ENCODE peak calls at places on chromosomes 16 and 17, in four cellular contexts. J, I, F and T are unnamed samples.

GRCh38 chr17:43813386-43813785 is 19.6 kb downstream of the MPP3 start:
- DNase-seq in F (no peak), I (no peak), J (no peak), T (no peak)

GRCh38 chr17:1239210-1239609 is 31.0 kb upstream of the BHLHA9 start:
- DNase-seq in I (no peak), F (no peak), J (no peak), T (no peak)

GRCh38 chr17:52159810-52160578 is 1.5 kb upstream of the CA10 start:
- DNase-seq in F (no peak), J (no peak), I (no peak), T (peak)

GRCh38 chr16:61887903-61888302 is 148.3 kb downstream of the CDH8 start:
- DNase-seq in F (peak), I (no peak), J (no peak), T (peak)

GRCh38 chr16:51762081-51762995 is 611.3 kb upstream of the SALL1 start:
- DNase-seq in I (peak), J (peak), F (peak), T (peak)

GRCh38 chr17:9124554-9124935 is 103.2 kb downstream of the NTN1 start:
- DNase-seq in I (no peak), F (no peak), J (no peak), T (no peak)

GRCh38 chr17:28949185-28950016 is 1.9 kb downstream of the PHF12 start:
- DNase-seq in I (no peak), F (peak), J (no peak), T (peak)

GRCh38 chr16:57017251-57017650 is 27.9 kb downstream of the NLRC5 start:
- DNase-seq in I (no peak), F (no peak), J (no peak), T (no peak)

GRCh38 chr16:51773491-51773890 is 622.4 kb upstream of the SALL1 start:
- DNase-seq in F (no peak), J (no peak), I (no peak), T (no peak)

GRCh38 chr17:65062168-65062915 is 5.8 kb upstream of the GNA13 start:
- DNase-seq in I (no peak), J (no peak), F (no peak), T (no peak)

GRCh38 chr17:49520386-49521087 is 25.4 kb downstream of the NGFR start:
- DNase-seq in J (no peak), I (no peak), F (no peak), T (no peak)

GRCh38 chr16:49596699-49597291 is 223.2 kb downstream of the C16orf78 start:
- DNase-seq in J (no peak), I (peak), F (no peak), T (no peak)

GRCh38 chr17:27453466-27453865 is 2.8 kb upstream of the KSR1 start:
- DNase-seq in J (no peak), I (no peak), F (no peak), T (no peak)

GRCh38 chr16:17831330-17831729 is 360.6 kb upstream of the XYLT1 start:
- DNase-seq in F (no peak), I (no peak), J (no peak), T (no peak)

GRCh38 chr17:14805348-14805747 is 459.8 kb downstream of the PMP22 start:
- DNase-seq in F (peak), I (no peak), J (no peak), T (no peak)

GRCh38 chr17:21549107-21549687 is 143.1 kb upstream of the KCNJ18 start:
- DNase-seq in F (no peak), I (no peak), J (peak), T (no peak)

GRCh38 chr17:62840871-62841270 is 32.8 kb upstream of the MARCHF10 start:
- DNase-seq in F (no peak), I (no peak), J (no peak), T (no peak)

GRCh38 chr17:64491034-64491860 is 5.6 kb downstream of the POLG2 start:
- DNase-seq in J (no peak), I (no peak), F (peak), T (peak)

GRCh38 chr17:28230011-28230410 is 89.0 kb upstream of the TMEM97 start:
- DNase-seq in I (no peak), J (no peak), F (no peak), T (no peak)

GRCh38 chr17:51500454-51500853 is 240.1 kb downstream of the UTP18 start:
- DNase-seq in F (no peak), J (no peak), I (no peak), T (no peak)

GRCh38 chr17:1779571-1780074 is 17.8 kb downstream of the SERPINF1 start:
- DNase-seq in I (peak), J (peak), F (no peak), T (peak)

GRCh38 chr17:45162022-45162687 is 480 bp downstream of the HEXIM2 start:
- DNase-seq in J (no peak), I (no peak), F (no peak), T (no peak)

GRCh38 chr16:50265260-50265659 is 1.1 kb upstream of the ADCY7 start:
- DNase-seq in J (no peak), F (peak), I (no peak), T (no peak)

GRCh38 chr17:16439303-16439791 is 24.0 kb downstream of the TRPV2 start:
- DNase-seq in J (no peak), F (peak), I (no peak), T (peak)

GRCh38 chr17:34098712-34099111 is 156.4 kb upstream of the CCL2 start:
- DNase-seq in I (no peak), F (no peak), J (no peak), T (no peak)

GRCh38 chr16:69324013-69324531 is 6.3 kb downstream of the PDF start:
- DNase-seq in I (no peak), J (no peak), F (no peak), T (no peak)

GRCh38 chr16:57091200-57091989 is 988 bp upstream of the CPNE2 start:
- DNase-seq in I (no peak), J (no peak), F (peak), T (no peak)

GRCh38 chr17:29826045-29826692 is 103.9 kb downstream of the SSH2 start:
- DNase-seq in J (no peak), I (no peak), F (no peak), T (no peak)

GRCh38 chr16:3023415-3023668 is 400 bp downstream of the HCFC1R1 start:
- DNase-seq in J (peak), I (no peak), F (no peak), T (no peak)

GRCh38 chr16:4917117-4917516 is 19.8 kb downstream of the PPL start:
- DNase-seq in F (no peak), J (no peak), I (peak), T (no peak)

GRCh38 chr16:3904875-3905274 is 24.4 kb upstream of the CREBBP start:
- DNase-seq in F (no peak), J (no peak), I (no peak), T (no peak)

GRCh38 chr16:81778861-81779539 is at the start of gene PLCG2:
- DNase-seq in I (no peak), F (peak), J (no peak), T (peak)

GRCh38 chr16:76488065-76488417 is 210.8 kb downstream of the CNTNAP4 start:
- DNase-seq in J (no peak), I (no peak), F (no peak), T (no peak)

GRCh38 chr16:76486740-76487139 is 209.5 kb downstream of the CNTNAP4 start:
- DNase-seq in I (no peak), J (no peak), F (no peak), T (no peak)

GRCh38 chr16:76490240-76490639 is 213.0 kb downstream of the CNTNAP4 start:
- DNase-seq in F (no peak), I (no peak), J (no peak), T (no peak)

GRCh38 chr16:76484020-76484419 is 206.8 kb downstream of the CNTNAP4 start:
- DNase-seq in F (no peak), J (no peak), I (no peak), T (no peak)

DNA sequence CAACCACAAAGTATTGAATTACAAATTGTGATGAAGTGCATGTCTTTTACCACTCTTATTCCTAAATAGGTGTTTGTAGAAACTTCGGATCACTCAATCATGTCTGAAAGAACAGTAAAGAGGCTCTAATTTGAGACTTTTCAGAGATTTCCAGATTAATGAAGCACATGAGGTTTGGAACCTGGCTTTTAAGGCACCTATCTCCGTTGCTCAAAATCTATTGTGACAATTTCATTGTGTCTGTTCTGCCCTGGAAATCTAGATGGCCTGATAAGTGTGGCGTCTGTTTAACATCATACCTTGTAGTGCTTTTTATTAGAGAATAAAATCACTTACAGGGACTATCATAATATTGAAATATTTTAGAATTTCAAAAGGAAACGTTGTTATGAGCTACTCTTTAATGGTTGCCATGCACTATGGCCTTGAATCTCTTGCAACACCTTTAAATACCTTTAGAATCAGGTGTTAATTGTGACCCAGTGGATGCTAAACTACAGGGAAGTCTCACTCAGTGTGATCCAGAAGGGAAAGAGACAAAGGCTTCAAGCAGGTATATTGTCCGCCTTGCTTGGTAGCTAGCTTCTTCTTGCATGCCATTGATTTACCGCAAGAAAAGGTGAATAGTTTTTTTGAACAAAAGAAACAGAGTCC is 210.3 kb downstream of the CNTNAP4 start:
- DNase-seq in J (no peak), I (no peak), F (no peak), T (no peak)
- H3K4me3 ChIP-seq in J (no peak), I (no peak), F (no peak), T (no peak)

GRCh38 chr16:77437859-77438258 is 3.0 kb upstream of the ADAMTS18 start:
- DNase-seq in F (peak), I (peak), J (no peak), T (no peak)
- TF ChIP-seq CTCF in F (no peak), I (peak), J (no peak), T (no peak)

GRCh38 chr16:64892843-64893242 is 229.0 kb downstream of the CDH11 start:
- DNase-seq in J (peak), I (peak), F (no peak), T (no peak)
- H3K4me3 ChIP-seq in J (no peak), I (no peak), F (no peak), T (no peak)

GRCh38 chr17:81295678-81296381 is 723 bp upstream of the SLC38A10 start:
- DNase-seq in F (peak), I (no peak), J (no peak), T (no peak)
- TF ChIP-seq CTCF in F (peak), I (peak), J (no peak), T (no peak)

DNA sequence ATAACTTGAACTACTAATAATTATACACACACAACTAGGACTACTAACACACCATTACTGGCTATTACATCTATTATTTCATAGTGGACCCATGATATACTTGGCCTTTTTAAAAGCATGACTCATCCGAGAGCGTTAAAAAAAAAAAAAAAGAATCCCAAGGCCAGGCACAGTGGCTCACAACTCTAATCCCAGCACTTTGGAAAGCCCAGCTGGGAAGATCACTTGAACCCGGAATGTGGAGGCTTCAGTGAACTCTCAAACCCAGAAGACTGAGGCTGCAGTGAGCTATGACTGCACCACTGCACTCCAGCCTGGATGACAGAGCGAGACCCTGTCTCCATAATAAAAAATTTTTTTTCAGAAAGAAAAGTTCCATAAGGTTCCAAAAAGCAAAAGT is 3.1 kb downstream of the GLG1 start:
- DNase-seq in I (no peak), F (no peak), J (no peak), T (no peak)
- H3K4me3 ChIP-seq in I (no peak), F (no peak), J (peak), T (no peak)